ENCODE peak calls at places on chromosomes 1 and 21, in eight cellular contexts. I is body of pancreas, K is RWPE2, H is aorta, Y is heart right ventricle, Q is right lobe of liver, B is right cardiac atrium, Z is upper lobe of right lung. V is an unnamed sample.

GRCh38 chr1:28056129-28056925 is 32.1 kb downstream of the EYA3 start:
- ATAC-seq in Q (no peak), B (no peak), Y (no peak), I (no peak), Z (peak), K (no peak), H (no peak), V (peak)

GRCh38 chr1:26234644-26235384 is 814 bp downstream of the CEP85 start:
- ATAC-seq in B (no peak), H (no peak), Q (no peak), I (no peak), Y (no peak), Z (no peak), K (no peak), V (no peak)

GRCh38 chr1:223334156-223334555 is 29.8 kb downstream of the SUSD4 start:
- ATAC-seq in H (no peak), B (no peak), Q (no peak), Y (no peak), Z (no peak), I (no peak), K (no peak), V (no peak)

GRCh38 chr1:21344098-21344749 is 54.0 kb upstream of the ECE1 start:
- ATAC-seq in B (no peak), K (no peak), I (no peak), Q (no peak), Z (no peak), H (peak), Y (no peak), V (no peak)

GRCh38 chr1:209249280-209249670 is 334.2 kb upstream of the CAMK1G start:
- ATAC-seq in Z (no peak), Y (no peak), B (no peak), H (no peak), Q (no peak), I (no peak), K (no peak), V (no peak)

GRCh38 chr1:31782066-31782762 is 18.1 kb upstream of the ADGRB2 start:
- ATAC-seq in Q (no peak), H (peak), I (no peak), Y (peak), Z (no peak), K (no peak), B (peak), V (no peak)

GRCh38 chr1:201461193-201461657 is 7.8 kb downstream of the PHLDA3 start:
- ATAC-seq in I (peak), B (peak), K (peak), Q (no peak), Y (peak), Z (peak), H (peak), V (no peak)

GRCh38 chr21:45246014-45246413 is 41.7 kb downstream of the POFUT2 start:
- ATAC-seq in Y (no peak), K (no peak), B (no peak), H (no peak), Z (no peak), Q (no peak), I (no peak), V (no peak)

GRCh38 chr1:47578862-47579419 is 141.1 kb downstream of the FOXD2 start:
- ATAC-seq in I (no peak), K (no peak), Y (no peak), B (no peak), Z (no peak), H (no peak), Q (no peak), V (no peak)

GRCh38 chr1:9557624-9558023 is 18.4 kb downstream of the SLC25A33 start:
- ATAC-seq in H (no peak), I (no peak), B (no peak), Y (no peak), Q (no peak), K (no peak), Z (no peak), V (no peak)

V was measured in stimulated activated memory B cell treated with anti-CD40 and anti-IgM and Interleukin-4, amounts not matched to agents 10 μg/mL and 1 μg/mL and 100 μg/mL, for 72 hours.